ENCODE peak calls at places on chromosomes 7 and 10, in ten cellular contexts. O is anterior cingulate cortex; G is activated CD4-positive, alpha-beta T cell treated with anti-CD3 and anti-CD28 coated beads for 48 hours; I is astrocyte; T is nucleus accumbens; J is EL; W is stimulated activated CD4-positive, alpha-beta T cell treated with anti-CD3 and anti-CD28 coated beads, Interleukin-1b, Interleukin-23, amount 100 ng/mL, for 24 hours; K is activated CD8-positive, alpha-beta memory T cell treated with anti-CD3 and anti-CD28 coated beads, Interleukin-2, amount 50 U/mL, for 48 hours; E is CD8-positive, alpha-beta memory T cell; F is hypothalamus. Z is an unnamed sample.

GRCh38 chr10:130739757-130740145 is 571.8 kb downstream of the TCERG1L start:
- DNase-seq in W (no peak), I (no peak), F (no peak), E (no peak), K (no peak), G (no peak), T (no peak), O (no peak), J (no peak), Z (no peak)

GRCh38 chr7:22332481-22332880 is 24.5 kb downstream of the RAPGEF5 start:
- DNase-seq in T (no peak), K (no peak), I (no peak), F (no peak), O (no peak), G (no peak), W (no peak), E (no peak), J (no peak), Z (no peak)

GRCh38 chr7:88919484-88920131 is 124.1 kb upstream of the TEX47 start:
- DNase-seq in O (no peak), W (no peak), I (no peak), J (no peak), K (no peak), E (no peak), T (no peak), F (no peak), G (no peak), Z (no peak)

GRCh38 chr7:68146970-68147369 is 1150.3 kb downstream of the TYW1 start:
- DNase-seq in E (no peak), O (no peak), F (no peak), J (no peak), G (no peak), T (no peak), K (no peak), I (no peak), W (no peak), Z (no peak)

GRCh38 chr10:77179015-77179695 is 458.5 kb downstream of the KCNMA1 start:
- DNase-seq in F (no peak), O (no peak), J (peak), E (no peak), I (peak), T (no peak), K (no peak), W (no peak), G (no peak), Z (peak)

GRCh38 chr10:31977440-31978157 is 49.0 kb upstream of the ARHGAP12 start:
- DNase-seq in T (no peak), E (no peak), G (no peak), W (no peak), I (peak), O (no peak), F (no peak), K (no peak), J (peak), Z (no peak)

GRCh38 chr7:40551685-40552576 is 417.1 kb downstream of the SUGCT start:
- DNase-seq in T (no peak), G (no peak), I (peak), E (no peak), O (no peak), F (no peak), K (no peak), J (peak), W (no peak), Z (no peak)

GRCh38 chr7:158567153-158567603 is 20.4 kb downstream of the PTPRN2 start:
- DNase-seq in T (no peak), F (no peak), E (no peak), J (no peak), O (no peak), W (no peak), G (no peak), K (no peak), I (no peak), Z (no peak)

GRCh38 chr7:18866359-18867036 is 250.9 kb downstream of the TWIST1 start:
- DNase-seq in K (no peak), F (no peak), J (peak), W (no peak), T (no peak), I (peak), E (no peak), O (no peak), G (peak), Z (no peak)

GRCh38 chr10:110668443-110668842 is 24.3 kb downstream of the RBM20 start:
- DNase-seq in J (no peak), T (no peak), I (no peak), G (no peak), O (no peak), K (no peak), E (no peak), W (no peak), F (no peak), Z (no peak)

GRCh38 chr10:78170026-78170475 is 136.4 kb downstream of the RPS24 start:
- DNase-seq in E (no peak), K (no peak), O (no peak), F (no peak), T (no peak), I (peak), J (peak), G (no peak), W (no peak), Z (no peak)

GRCh38 chr7:25216837-25217236 is 11.4 kb downstream of the NPVF start:
- DNase-seq in O (no peak), E (no peak), I (peak), K (no peak), W (no peak), J (peak), F (no peak), T (no peak), G (no peak), Z (no peak)

GRCh38 chr10:113527181-113527580 is 25.7 kb upstream of the HABP2 start:
- DNase-seq in K (no peak), W (no peak), E (no peak), F (no peak), I (peak), T (no peak), G (no peak), J (peak), O (no peak), Z (no peak)

GRCh38 chr7:118330373-118330772 is 105.9 kb downstream of the ANKRD7 start:
- DNase-seq in W (no peak), F (no peak), K (no peak), T (no peak), I (no peak), G (no peak), O (no peak), E (no peak), J (no peak), Z (no peak)

GRCh38 chr7:92806496-92806895 is 29.9 kb downstream of the CDK6 start:
- DNase-seq in F (no peak), E (no peak), W (no peak), J (no peak), G (no peak), T (no peak), O (no peak), K (no peak), I (no peak), Z (no peak)

GRCh38 chr7:17520941-17521340 is 222.5 kb downstream of the AHR start:
- DNase-seq in O (no peak), K (no peak), I (peak), T (no peak), W (no peak), J (peak), F (no peak), E (no peak), G (no peak), Z (no peak)

GRCh38 chr7:128932862-128933821 is 4.6 kb upstream of the IRF5 start:
- DNase-seq in O (no peak), I (no peak), K (no peak), F (peak), E (no peak), W (peak), T (no peak), J (no peak), G (peak), Z (no peak)

GRCh38 chr10:119449760-119450461 is 92.6 kb downstream of the RGS10 start:
- DNase-seq in F (no peak), G (no peak), E (no peak), K (no peak), T (no peak), W (no peak), O (no peak), J (peak), I (peak), Z (no peak)

GRCh38 chr7:6090738-6091505 is 59.7 kb downstream of the ANKRD61 start:
- DNase-seq in O (no peak), F (no peak), E (no peak), T (no peak), W (no peak), J (no peak), K (no peak), G (no peak), I (no peak), Z (no peak)

GRCh38 chr7:144454256-144455039 is 51.0 kb upstream of the NOBOX start:
- DNase-seq in I (no peak), J (no peak), O (no peak), T (no peak), F (no peak), W (no peak), E (no peak), K (no peak), G (no peak), Z (no peak)